ENCODE peak calls at places on chromosomes 6 and 20, in eight cellular contexts. W, U, D, B, X, T, G and L are unnamed samples.

GRCh38 chr6:42217165-42217522 is 517 bp downstream of the MRPS10 start:
- DNase-seq in T (no peak), B (no peak), U (peak), W (no peak), D (no peak), X (no peak), G (no peak), L (no peak)

GRCh38 chr20:2914160-2914559 is 40.9 kb downstream of the PTPRA start:
- DNase-seq in U (peak), G (no peak), B (no peak), T (no peak), W (no peak), X (no peak), D (peak), L (peak)

GRCh38 chr6:138856654-138857053 is 60.8 kb downstream of the ECT2L start:
- DNase-seq in U (no peak), T (no peak), X (no peak), B (no peak), D (peak), G (no peak), W (no peak), L (no peak)

GRCh38 chr20:53902968-53903651 is 167.3 kb downstream of the BCAS1 start:
- DNase-seq in X (no peak), G (no peak), U (no peak), B (no peak), T (no peak), D (peak), W (no peak), L (no peak)

GRCh38 chr6:106749611-106750010 is 120.2 kb downstream of the QRSL1 start:
- DNase-seq in B (no peak), G (no peak), W (no peak), X (no peak), T (no peak), D (no peak), U (no peak), L (peak)

GRCh38 chr6:37168809-37169457 is 1.0 kb upstream of the PIM1 start:
- DNase-seq in X (no peak), W (peak), G (no peak), U (peak), B (no peak), D (peak), T (peak), L (no peak)

GRCh38 chr6:80165143-80165542 is 58.7 kb downstream of the BCKDHB start:
- DNase-seq in B (no peak), T (no peak), U (no peak), W (no peak), G (no peak), X (peak), D (peak), L (peak)

GRCh38 chr20:23115823-23116222 is 29.7 kb upstream of the CD93 start:
- DNase-seq in W (no peak), B (no peak), X (no peak), D (no peak), T (no peak), U (no peak), G (no peak), L (no peak)

GRCh38 chr6:3693879-3694278 is 57.6 kb downstream of the PXDC1 start:
- DNase-seq in W (no peak), T (no peak), U (no peak), G (no peak), B (no peak), X (no peak), D (no peak), L (no peak)